ENCODE peak calls at places on chromosomes 16 and 17, in seven cellular contexts. One of them, this sample, is unnamed.

GRCh38 chr17:39737761-39738567 is at the start of gene GRB7:
- DNase-seq in MM.1S: peak
- DNase-seq in neural progenitor cell: peak
- DNase-seq in GM23338: peak
- DNase-seq in HCT116: peak
- DNase-seq in GM23248: no peak
- DNase-seq in PC-3: peak
- DNase-seq in this sample: peak

GRCh38 chr17:83012873-83013778 is 66.3 kb upstream of the METRNL start:
- DNase-seq in MM.1S: peak
- DNase-seq in neural progenitor cell: no peak
- DNase-seq in GM23338: no peak
- DNase-seq in HCT116: no peak
- DNase-seq in GM23248: no peak
- DNase-seq in PC-3: no peak
- DNase-seq in this sample: no peak

GRCh38 chr16:65414284-65414984 is 292.6 kb upstream of the CDH11 start:
- DNase-seq in MM.1S: peak
- DNase-seq in neural progenitor cell: no peak
- DNase-seq in GM23338: no peak
- DNase-seq in HCT116: no peak
- DNase-seq in GM23248: peak
- DNase-seq in PC-3: peak
- DNase-seq in this sample: peak

GRCh38 chr17:1454541-1454940 is 1.5 kb downstream of the CRK start:
- DNase-seq in MM.1S: no peak
- DNase-seq in neural progenitor cell: no peak
- DNase-seq in GM23338: no peak
- DNase-seq in HCT116: no peak
- DNase-seq in GM23248: peak
- DNase-seq in PC-3: no peak
- DNase-seq in this sample: no peak

GRCh38 chr17:1197379-1197778 is 17.6 kb upstream of the ABR start:
- DNase-seq in MM.1S: no peak
- DNase-seq in neural progenitor cell: no peak
- DNase-seq in GM23338: no peak
- DNase-seq in HCT116: no peak
- DNase-seq in GM23248: peak
- DNase-seq in PC-3: no peak
- DNase-seq in this sample: peak

GRCh38 chr17:79992657-79993389 is 42.8 kb downstream of the TBC1D16 start:
- DNase-seq in MM.1S: no peak
- DNase-seq in neural progenitor cell: no peak
- DNase-seq in GM23338: no peak
- DNase-seq in HCT116: no peak
- DNase-seq in GM23248: peak
- DNase-seq in PC-3: no peak
- DNase-seq in this sample: no peak

GRCh38 chr17:4751925-4752324 is 12.2 kb upstream of the CXCL16 start:
- DNase-seq in MM.1S: no peak
- DNase-seq in neural progenitor cell: no peak
- DNase-seq in GM23338: no peak
- DNase-seq in HCT116: no peak
- DNase-seq in GM23248: no peak
- DNase-seq in PC-3: no peak
- DNase-seq in this sample: no peak

GRCh38 chr16:2854700-2855309 is 3.2 kb downstream of the PRSS22 start:
- DNase-seq in MM.1S: no peak
- DNase-seq in neural progenitor cell: no peak
- DNase-seq in GM23338: peak
- DNase-seq in HCT116: no peak
- DNase-seq in GM23248: no peak
- DNase-seq in PC-3: peak
- DNase-seq in this sample: no peak

GRCh38 chr17:52837502-52837901 is 679.0 kb upstream of the CA10 start:
- DNase-seq in MM.1S: no peak
- DNase-seq in neural progenitor cell: no peak
- DNase-seq in GM23338: no peak
- DNase-seq in HCT116: no peak
- DNase-seq in GM23248: no peak
- DNase-seq in PC-3: no peak
- DNase-seq in this sample: no peak

GRCh38 chr17:50129303-50129945 is 536 bp downstream of the SAMD14 start:
- DNase-seq in MM.1S: no peak
- DNase-seq in neural progenitor cell: peak
- DNase-seq in GM23338: peak
- DNase-seq in HCT116: no peak
- DNase-seq in GM23248: peak
- DNase-seq in PC-3: no peak
- DNase-seq in this sample: peak

GRCh38 chr17:66169839-66170238 is 22.1 kb downstream of the CEP112 start:
- DNase-seq in MM.1S: no peak
- DNase-seq in neural progenitor cell: no peak
- DNase-seq in GM23338: no peak
- DNase-seq in HCT116: no peak
- DNase-seq in GM23248: no peak
- DNase-seq in PC-3: no peak
- DNase-seq in this sample: no peak

GRCh38 chr16:70520612-70521297 is 2.6 kb downstream of the COG4 start:
- DNase-seq in MM.1S: no peak
- DNase-seq in neural progenitor cell: no peak
- DNase-seq in GM23338: no peak
- DNase-seq in HCT116: no peak
- DNase-seq in GM23248: peak
- DNase-seq in PC-3: peak
- DNase-seq in this sample: no peak

GRCh38 chr17:2982854-2983636 is 80.4 kb downstream of the OR1D5 start:
- DNase-seq in MM.1S: no peak
- DNase-seq in neural progenitor cell: no peak
- DNase-seq in GM23338: no peak
- DNase-seq in HCT116: no peak
- DNase-seq in GM23248: peak
- DNase-seq in PC-3: no peak
- DNase-seq in this sample: peak

GRCh38 chr17:56629450-56630187 is 36.1 kb downstream of the NOG start:
- DNase-seq in MM.1S: no peak
- DNase-seq in neural progenitor cell: peak
- DNase-seq in GM23338: peak
- DNase-seq in HCT116: peak
- DNase-seq in GM23248: peak
- DNase-seq in PC-3: peak
- DNase-seq in this sample: peak

GRCh38 chr16:75644240-75645012 is 3.0 kb downstream of the KARS1 start:
- DNase-seq in MM.1S: peak
- DNase-seq in neural progenitor cell: no peak
- DNase-seq in GM23338: no peak
- DNase-seq in HCT116: no peak
- DNase-seq in GM23248: no peak
- DNase-seq in PC-3: peak
- DNase-seq in this sample: no peak

GRCh38 chr16:58325941-58326340 is 31.1 kb upstream of the PRSS54 start:
- DNase-seq in MM.1S: no peak
- DNase-seq in neural progenitor cell: no peak
- DNase-seq in GM23338: no peak
- DNase-seq in HCT116: no peak
- DNase-seq in GM23248: no peak
- DNase-seq in PC-3: no peak
- DNase-seq in this sample: no peak

GRCh38 chr16:85735225-85735722 is 15.6 kb downstream of the C16orf74 start:
- DNase-seq in MM.1S: no peak
- DNase-seq in neural progenitor cell: no peak
- DNase-seq in GM23338: no peak
- DNase-seq in HCT116: no peak
- DNase-seq in GM23248: no peak
- DNase-seq in PC-3: no peak
- DNase-seq in this sample: no peak

GRCh38 chr17:80248894-80249710 is 11.6 kb upstream of the RNF213 start:
- DNase-seq in MM.1S: no peak
- DNase-seq in neural progenitor cell: no peak
- DNase-seq in GM23338: no peak
- DNase-seq in HCT116: no peak
- DNase-seq in GM23248: no peak
- DNase-seq in PC-3: no peak
- DNase-seq in this sample: no peak

GRCh38 chr16:75460441-75460840 is 4.0 kb downstream of the TMEM170A start:
- DNase-seq in MM.1S: no peak
- DNase-seq in neural progenitor cell: peak
- DNase-seq in GM23338: peak
- DNase-seq in HCT116: no peak
- DNase-seq in GM23248: peak
- DNase-seq in PC-3: no peak
- DNase-seq in this sample: no peak

GRCh38 chr16:23967775-23968571 is 132.2 kb downstream of the PRKCB start:
- DNase-seq in MM.1S: no peak
- DNase-seq in neural progenitor cell: no peak
- DNase-seq in GM23338: no peak
- DNase-seq in HCT116: no peak
- DNase-seq in GM23248: no peak
- DNase-seq in PC-3: no peak
- DNase-seq in this sample: no peak

GRCh38 chr17:42387663-42388380 is 420 bp downstream of the STAT3 start:
- DNase-seq in MM.1S: peak
- DNase-seq in neural progenitor cell: peak
- DNase-seq in GM23338: peak
- DNase-seq in HCT116: no peak
- DNase-seq in GM23248: peak
- DNase-seq in PC-3: no peak
- DNase-seq in this sample: peak
- TF ChIP-seq EZH2phosphoT487 in MM.1S: no peak
- TF ChIP-seq EZH2phosphoT487 in neural progenitor cell: no peak
- TF ChIP-seq EZH2phosphoT487 in GM23338: no peak
- TF ChIP-seq EZH2phosphoT487 in HCT116: no peak
- TF ChIP-seq EZH2phosphoT487 in GM23248: no peak
- TF ChIP-seq EZH2phosphoT487 in PC-3: no peak
- TF ChIP-seq EZH2phosphoT487 in this sample: no peak

GRCh38 chr16:1289480-1289872 is 20.0 kb upstream of the UBE2I start:
- DNase-seq in MM.1S: no peak
- DNase-seq in neural progenitor cell: peak
- DNase-seq in GM23338: no peak
- DNase-seq in HCT116: no peak
- DNase-seq in GM23248: no peak
- DNase-seq in PC-3: no peak
- DNase-seq in this sample: no peak
- TF ChIP-seq EZH2 in MM.1S: no peak
- TF ChIP-seq EZH2 in neural progenitor cell: no peak
- TF ChIP-seq EZH2 in GM23338: no peak
- TF ChIP-seq EZH2 in HCT116: no peak
- TF ChIP-seq EZH2 in GM23248: no peak
- TF ChIP-seq EZH2 in PC-3: no peak
- TF ChIP-seq EZH2 in this sample: no peak

DNA sequence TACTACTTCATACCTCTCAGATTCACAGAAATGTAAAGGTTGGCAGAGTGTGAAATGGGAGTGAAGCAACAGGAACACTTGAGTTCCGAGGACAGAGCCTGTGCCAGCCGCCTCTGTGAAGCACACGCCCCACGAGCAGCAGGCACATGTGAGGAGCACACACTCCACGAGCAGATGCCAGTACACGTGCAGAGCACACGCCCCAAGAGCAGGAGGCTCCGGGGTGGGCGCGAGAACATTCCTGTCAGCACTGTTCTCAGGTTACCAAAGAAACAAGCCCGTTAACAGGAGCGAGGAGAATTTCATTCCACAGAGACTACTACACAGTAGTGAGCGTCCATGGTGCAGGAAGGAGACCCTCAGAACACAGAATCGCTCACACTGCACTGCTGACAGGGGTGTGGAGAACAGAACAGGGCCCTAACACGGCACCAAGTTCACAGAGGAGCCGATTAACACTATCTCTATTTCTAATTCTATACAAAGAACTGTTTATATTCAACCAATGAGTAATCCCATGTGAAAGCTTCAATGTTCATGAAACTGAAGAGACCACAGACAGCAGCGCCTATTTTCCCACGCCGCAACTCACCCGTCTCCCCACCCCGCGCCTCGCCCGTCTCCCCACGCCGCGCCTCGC is 40.1 kb downstream of the KLHDC4 start:
- DNase-seq in MM.1S: no peak
- DNase-seq in neural progenitor cell: no peak
- DNase-seq in GM23338: peak
- DNase-seq in HCT116: no peak
- DNase-seq in GM23248: no peak
- DNase-seq in PC-3: no peak
- DNase-seq in this sample: no peak
- TF ChIP-seq EZH2phosphoT487 in MM.1S: no peak
- TF ChIP-seq EZH2phosphoT487 in neural progenitor cell: no peak
- TF ChIP-seq EZH2phosphoT487 in GM23338: no peak
- TF ChIP-seq EZH2phosphoT487 in HCT116: no peak
- TF ChIP-seq EZH2phosphoT487 in GM23248: no peak
- TF ChIP-seq EZH2phosphoT487 in PC-3: no peak
- TF ChIP-seq EZH2phosphoT487 in this sample: no peak

GRCh38 chr16:72222503-72222902 is 50.5 kb upstream of the PMFBP1 start:
- DNase-seq in MM.1S: no peak
- DNase-seq in neural progenitor cell: no peak
- DNase-seq in GM23338: no peak
- DNase-seq in HCT116: no peak
- DNase-seq in GM23248: no peak
- DNase-seq in PC-3: no peak
- DNase-seq in this sample: no peak

GRCh38 chr16:72216767-72217166 is 44.8 kb upstream of the PMFBP1 start:
- DNase-seq in MM.1S: no peak
- DNase-seq in neural progenitor cell: no peak
- DNase-seq in GM23338: no peak
- DNase-seq in HCT116: no peak
- DNase-seq in GM23248: no peak
- DNase-seq in PC-3: no peak
- DNase-seq in this sample: peak

GRCh38 chr16:72224260-72224768 is 52.4 kb upstream of the PMFBP1 start:
- DNase-seq in MM.1S: no peak
- DNase-seq in neural progenitor cell: no peak
- DNase-seq in GM23338: no peak
- DNase-seq in HCT116: no peak
- DNase-seq in GM23248: no peak
- DNase-seq in PC-3: no peak
- DNase-seq in this sample: peak

GRCh38 chr16:72219282-72219681 is 47.3 kb upstream of the PMFBP1 start:
- DNase-seq in MM.1S: no peak
- DNase-seq in neural progenitor cell: no peak
- DNase-seq in GM23338: no peak
- DNase-seq in HCT116: no peak
- DNase-seq in GM23248: no peak
- DNase-seq in PC-3: no peak
- DNase-seq in this sample: no peak

DNA sequence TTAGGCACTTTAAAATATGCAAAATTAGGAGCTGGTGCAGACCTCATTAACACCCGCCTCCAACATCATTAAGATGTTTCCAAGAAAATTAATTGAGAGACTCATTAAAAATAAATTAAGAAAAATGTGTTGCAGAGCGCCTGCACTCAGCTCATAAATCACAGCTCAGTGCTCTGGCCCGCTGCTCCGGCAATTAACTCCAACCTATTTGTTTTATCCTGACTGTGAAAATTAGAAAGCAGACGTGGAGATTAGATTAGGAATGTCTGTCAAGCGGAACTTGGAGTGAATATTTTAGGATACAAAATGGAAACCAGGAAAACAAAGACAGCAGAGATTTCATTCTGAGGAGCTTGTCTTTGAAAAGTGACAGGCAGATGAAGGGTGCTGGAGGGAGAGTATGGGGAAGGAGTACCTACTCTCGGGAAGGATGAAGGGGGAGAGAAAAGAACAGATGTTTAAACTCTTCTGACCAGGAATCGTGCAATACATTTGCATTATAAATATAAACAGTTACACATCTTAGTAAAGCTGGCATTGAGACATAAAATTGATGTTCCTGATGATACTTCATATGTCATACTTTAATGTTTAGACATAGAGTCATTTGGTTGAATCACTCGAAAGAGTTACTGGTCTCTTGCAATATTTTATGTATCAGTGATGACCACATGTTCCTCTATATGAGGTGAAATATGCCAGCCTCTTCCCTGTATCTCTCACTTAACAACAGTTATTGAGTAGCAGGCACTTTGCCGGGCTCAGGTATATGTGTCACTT is 49.5 kb upstream of the PMFBP1 start:
- DNase-seq in MM.1S: no peak
- DNase-seq in neural progenitor cell: no peak
- DNase-seq in GM23338: no peak
- DNase-seq in HCT116: no peak
- DNase-seq in GM23248: peak
- DNase-seq in PC-3: no peak
- DNase-seq in this sample: no peak
- TF ChIP-seq EZH2 in MM.1S: no peak
- TF ChIP-seq EZH2 in neural progenitor cell: no peak
- TF ChIP-seq EZH2 in GM23338: no peak
- TF ChIP-seq EZH2 in HCT116: no peak
- TF ChIP-seq EZH2 in GM23248: no peak
- TF ChIP-seq EZH2 in PC-3: no peak
- TF ChIP-seq EZH2 in this sample: no peak

This sample was measured in hepatocyte.